ENCODE peak calls at places on chromosomes 1 and 21, in eight cellular contexts. One of them, this sample, is unnamed.

GRCh38 chr1:185559151-185559550 is 175.0 kb upstream of the HMCN1 start:
- DNase-seq in activated naive CD8-positive, alpha-beta T cell treated with anti-CD3 and anti-CD28 coated beads, Interleukin-2, amount 50 U/mL, for 24 hours: no peak
- DNase-seq in iris pigment epithelial cell: no peak
- DNase-seq in HCT116: no peak
- DNase-seq in OCI-LY7: no peak
- DNase-seq in NCI-H2029 treated with DMSO at 0.1 percent for 48 hours: no peak
- DNase-seq in C1 segment of cervical spinal cord: no peak
- DNase-seq in suprapubic skin: no peak
- DNase-seq in this sample: no peak

GRCh38 chr1:171738921-171739320 is 2.9 kb downstream of the VAMP4 start:
- DNase-seq in activated naive CD8-positive, alpha-beta T cell treated with anti-CD3 and anti-CD28 coated beads, Interleukin-2, amount 50 U/mL, for 24 hours: no peak
- DNase-seq in iris pigment epithelial cell: peak
- DNase-seq in HCT116: no peak
- DNase-seq in OCI-LY7: no peak
- DNase-seq in NCI-H2029 treated with DMSO at 0.1 percent for 48 hours: no peak
- DNase-seq in C1 segment of cervical spinal cord: no peak
- DNase-seq in suprapubic skin: no peak
- DNase-seq in this sample: no peak

GRCh38 chr1:199909137-199909536 is 118.4 kb upstream of the NR5A2 start:
- DNase-seq in activated naive CD8-positive, alpha-beta T cell treated with anti-CD3 and anti-CD28 coated beads, Interleukin-2, amount 50 U/mL, for 24 hours: no peak
- DNase-seq in iris pigment epithelial cell: peak
- DNase-seq in HCT116: no peak
- DNase-seq in OCI-LY7: no peak
- DNase-seq in NCI-H2029 treated with DMSO at 0.1 percent for 48 hours: no peak
- DNase-seq in C1 segment of cervical spinal cord: no peak
- DNase-seq in suprapubic skin: no peak
- DNase-seq in this sample: no peak

GRCh38 chr1:65050735-65051134 is 84.4 kb upstream of the JAK1 start:
- DNase-seq in activated naive CD8-positive, alpha-beta T cell treated with anti-CD3 and anti-CD28 coated beads, Interleukin-2, amount 50 U/mL, for 24 hours: no peak
- DNase-seq in iris pigment epithelial cell: no peak
- DNase-seq in HCT116: no peak
- DNase-seq in OCI-LY7: no peak
- DNase-seq in NCI-H2029 treated with DMSO at 0.1 percent for 48 hours: peak
- DNase-seq in C1 segment of cervical spinal cord: no peak
- DNase-seq in suprapubic skin: no peak
- DNase-seq in this sample: no peak

GRCh38 chr1:97920275-97920831 is 481 bp downstream of the DPYD start:
- DNase-seq in activated naive CD8-positive, alpha-beta T cell treated with anti-CD3 and anti-CD28 coated beads, Interleukin-2, amount 50 U/mL, for 24 hours: no peak
- DNase-seq in iris pigment epithelial cell: peak
- DNase-seq in HCT116: no peak
- DNase-seq in OCI-LY7: peak
- DNase-seq in NCI-H2029 treated with DMSO at 0.1 percent for 48 hours: no peak
- DNase-seq in C1 segment of cervical spinal cord: no peak
- DNase-seq in suprapubic skin: no peak
- DNase-seq in this sample: no peak

GRCh38 chr1:42773420-42773819 is 6.4 kb downstream of the C1orf50 start:
- DNase-seq in activated naive CD8-positive, alpha-beta T cell treated with anti-CD3 and anti-CD28 coated beads, Interleukin-2, amount 50 U/mL, for 24 hours: no peak
- DNase-seq in iris pigment epithelial cell: no peak
- DNase-seq in HCT116: no peak
- DNase-seq in OCI-LY7: no peak
- DNase-seq in NCI-H2029 treated with DMSO at 0.1 percent for 48 hours: no peak
- DNase-seq in C1 segment of cervical spinal cord: no peak
- DNase-seq in suprapubic skin: no peak
- DNase-seq in this sample: no peak

GRCh38 chr1:74324684-74325448 is 89.7 kb downstream of the TNNI3K start:
- DNase-seq in activated naive CD8-positive, alpha-beta T cell treated with anti-CD3 and anti-CD28 coated beads, Interleukin-2, amount 50 U/mL, for 24 hours: no peak
- DNase-seq in iris pigment epithelial cell: no peak
- DNase-seq in HCT116: no peak
- DNase-seq in OCI-LY7: no peak
- DNase-seq in NCI-H2029 treated with DMSO at 0.1 percent for 48 hours: no peak
- DNase-seq in C1 segment of cervical spinal cord: no peak
- DNase-seq in suprapubic skin: no peak
- DNase-seq in this sample: no peak

GRCh38 chr21:38244885-38245869 is 11.6 kb upstream of the KCNJ15 start:
- DNase-seq in activated naive CD8-positive, alpha-beta T cell treated with anti-CD3 and anti-CD28 coated beads, Interleukin-2, amount 50 U/mL, for 24 hours: peak
- DNase-seq in iris pigment epithelial cell: peak
- DNase-seq in HCT116: no peak
- DNase-seq in OCI-LY7: no peak
- DNase-seq in NCI-H2029 treated with DMSO at 0.1 percent for 48 hours: no peak
- DNase-seq in C1 segment of cervical spinal cord: no peak
- DNase-seq in suprapubic skin: no peak
- DNase-seq in this sample: no peak